ENCODE peak calls at places on chromosomes 11 and 22, in five cellular contexts. F is HepG2, D is A549, H is K562, L is SK-N-SH. V is an unnamed sample.

GRCh38 chr11:2539761-2540520 is 95.1 kb downstream of the KCNQ1 start:
- DNase-seq in F (no peak), D (no peak), H (no peak), L (no peak), V (no peak)

GRCh38 chr22:33013051-33013450 is 45.1 kb downstream of the SYN3 start:
- DNase-seq in F (peak), D (no peak), H (no peak), L (no peak), V (no peak)

GRCh38 chr11:68480855-68481510 is 20.4 kb downstream of the PPP6R3 start:
- DNase-seq in F (no peak), D (no peak), H (no peak), L (no peak), V (no peak)

GRCh38 chr11:131999955-132000354 is 629.5 kb downstream of the NTM start:
- DNase-seq in F (no peak), D (no peak), H (no peak), L (no peak), V (no peak)

GRCh38 chr11:62854825-62855570 is 15.6 kb upstream of the WDR74 start:
- DNase-seq in F (no peak), D (no peak), H (no peak), L (no peak), V (no peak)

GRCh38 chr11:47527186-47527585 is 25.7 kb downstream of the CELF1 start:
- DNase-seq in F (no peak), D (no peak), H (no peak), L (no peak), V (no peak)

GRCh38 chr11:111520565-111520964 is 6.0 kb downstream of the HOATZ start:
- DNase-seq in F (no peak), D (no peak), H (no peak), L (no peak), V (no peak)

GRCh38 chr11:72519220-72519881 is 85.0 kb upstream of the CLPB start:
- DNase-seq in F (no peak), D (no peak), H (no peak), L (peak), V (no peak)

GRCh38 chr11:25733777-25734176 is 598.2 kb upstream of the ANO3 start:
- DNase-seq in F (no peak), D (no peak), H (no peak), L (no peak), V (no peak)

GRCh38 chr11:109981028-109981636 is 112.1 kb upstream of the ZC3H12C start:
- DNase-seq in F (no peak), D (no peak), H (no peak), L (no peak), V (no peak)

GRCh38 chr22:26075233-26075632 is 94.0 kb upstream of the SEZ6L start:
- DNase-seq in F (no peak), D (no peak), H (no peak), L (no peak), V (no peak)

GRCh38 chr22:23824476-23825245 is 14.1 kb downstream of the DERL3 start:
- DNase-seq in F (no peak), D (no peak), H (no peak), L (no peak), V (no peak)

GRCh38 chr11:47765086-47765485 is 2.1 kb downstream of the FNBP4 start:
- DNase-seq in F (no peak), D (no peak), H (no peak), L (no peak), V (no peak)

GRCh38 chr11:43833657-43834073 is 47.0 kb upstream of the ALKBH3 start:
- DNase-seq in F (peak), D (peak), H (no peak), L (peak), V (no peak)

GRCh38 chr11:43832536-43832935 is 48.1 kb upstream of the ALKBH3 start:
- DNase-seq in F (no peak), D (no peak), H (no peak), L (no peak), V (no peak)

GRCh38 chr11:43834291-43834690 is 46.3 kb upstream of the ALKBH3 start:
- DNase-seq in F (no peak), D (no peak), H (no peak), L (no peak), V (no peak)

GRCh38 chr11:43835104-43835503 is 45.5 kb upstream of the ALKBH3 start:
- DNase-seq in F (no peak), D (no peak), H (no peak), L (peak), V (no peak)

DNA sequence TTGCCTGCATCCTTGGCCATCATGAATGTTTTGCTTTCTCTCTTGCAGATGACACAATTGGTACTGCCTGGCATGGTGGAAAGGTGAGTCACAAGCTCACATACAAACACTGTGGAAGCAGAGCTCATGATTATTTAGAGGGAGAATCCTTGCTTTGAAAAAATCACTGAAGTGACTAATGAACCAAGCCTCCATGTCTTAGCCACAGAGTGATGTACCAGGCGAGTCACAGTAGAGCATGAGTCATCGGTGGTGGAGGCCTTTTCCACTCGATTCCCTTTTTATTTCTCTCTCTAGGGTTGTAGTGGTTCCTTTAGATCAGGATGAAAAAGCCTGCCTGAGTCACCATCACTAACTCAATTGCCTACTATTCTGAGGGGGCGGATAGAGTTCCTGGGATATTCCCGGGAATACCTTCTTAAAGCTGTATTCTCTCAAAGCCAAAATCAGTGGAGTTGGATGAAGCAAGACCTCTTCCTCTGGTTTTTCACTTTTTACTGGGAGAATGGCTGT is 49.6 kb upstream of the ALKBH3 start:
- DNase-seq in F (peak), D (peak), H (peak), L (no peak), V (no peak)
- TF ChIP-seq SMC3 in F (no peak), D (no peak), H (no peak), L (no peak), V (no peak)

GRCh38 chr11:113998574-113998973 is 23.7 kb downstream of the HTR3A start:
- DNase-seq in F (no peak), D (no peak), H (no peak), L (no peak), V (no peak)

GRCh38 chr11:113997473-113997872 is 22.6 kb downstream of the HTR3A start:
- DNase-seq in F (no peak), D (no peak), H (no peak), L (no peak), V (no peak)

DNA sequence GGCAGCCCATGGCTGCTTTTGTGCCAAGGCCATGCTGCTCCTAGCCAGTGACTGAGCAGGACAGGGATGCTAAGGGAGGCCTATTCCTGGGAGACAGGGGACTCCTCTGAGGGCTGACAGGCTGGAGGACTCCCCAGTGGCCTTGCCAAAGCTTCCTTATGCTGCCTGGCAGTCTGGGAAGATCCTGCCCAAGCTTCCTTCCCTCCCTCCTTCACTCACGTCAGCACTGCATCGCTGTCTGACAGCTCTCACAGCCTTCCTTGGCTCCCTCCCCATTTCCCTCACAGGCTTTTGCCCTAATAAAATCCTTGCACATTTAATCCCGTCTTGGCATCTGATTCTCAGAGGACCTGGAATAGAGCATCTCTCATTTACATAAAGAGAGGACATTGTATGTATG is 26.5 kb downstream of the HTR3A start:
- DNase-seq in F (no peak), D (no peak), H (no peak), L (no peak), V (no peak)
- TF ChIP-seq CHD2 in F (no peak), D (no peak), H (no peak), L (no peak), V (no peak)

GRCh38 chr11:130037881-130038601 is 31.7 kb upstream of the APLP2 start:
- DNase-seq in F (peak), D (no peak), H (peak), L (no peak), V (no peak)
- TF ChIP-seq SMC3 in F (no peak), D (no peak), H (no peak), L (no peak), V (no peak)

DNA sequence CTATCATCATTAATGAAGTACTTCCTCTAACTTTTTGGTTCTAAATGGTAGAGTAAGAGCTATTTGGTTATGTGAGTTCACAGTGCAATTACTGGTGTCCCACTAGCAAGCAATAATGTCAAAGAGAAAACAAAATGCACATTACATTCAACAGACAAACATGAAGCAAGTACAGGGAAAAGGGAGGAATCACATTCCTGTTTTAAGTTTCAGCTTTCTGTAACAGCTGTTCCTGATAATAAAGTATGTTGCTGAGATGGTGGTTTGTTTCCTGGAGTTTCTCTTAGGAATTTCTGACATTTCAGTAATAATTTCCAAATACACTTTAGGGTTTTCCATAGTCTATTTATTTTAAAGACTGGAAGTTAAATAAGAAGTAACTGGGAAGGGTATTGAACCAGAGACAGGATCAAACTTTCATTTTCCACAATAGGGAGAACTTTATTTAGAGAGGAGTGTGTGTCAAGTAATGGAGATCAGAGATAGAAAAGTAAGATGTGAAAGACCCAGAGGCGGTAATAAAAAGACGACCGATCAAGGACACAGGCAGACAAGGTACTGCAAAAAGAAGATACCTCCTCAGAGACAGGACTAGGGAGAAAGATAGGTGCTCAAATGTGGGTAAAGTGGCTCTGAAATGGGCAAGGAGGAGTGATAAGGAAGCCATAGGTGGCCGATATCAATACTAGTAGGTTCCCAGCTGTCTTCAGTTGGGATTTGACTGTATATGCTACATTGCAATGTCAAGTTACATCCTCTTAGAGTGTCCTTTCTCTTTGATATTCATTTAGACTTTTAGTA is 20.8 kb upstream of the CLNS1A start:
- DNase-seq in F (no peak), D (no peak), H (peak), L (no peak), V (no peak)
- TF ChIP-seq CHD2 in F (no peak), D (no peak), H (no peak), L (no peak), V (no peak)

GRCh38 chr11:75492181-75492820 is 33.4 kb downstream of the GDPD5 start:
- DNase-seq in F (no peak), D (no peak), H (peak), L (no peak), V (no peak)
- TF ChIP-seq SMC3 in F (no peak), D (no peak), H (no peak), L (no peak), V (no peak)